ENCODE peak calls at places on chromosomes 4 and X, in eight cellular contexts. H is CD4-positive, alpha-beta memory T cell; R is sigmoid colon; K is T-helper 2 cell; W is HTR-8/SVneo; T is cardiac muscle cell; N is cardiac fibroblast; E is CD8-positive, alpha-beta T cell. I is an unnamed sample.

GRCh38 chrX:14352511-14352910 is 176.8 kb upstream of the GLRA2 start:
- DNase-seq in H (no peak), R (no peak), K (no peak), W (no peak), T (no peak), N (no peak), E (no peak), I (no peak)

GRCh38 chr4:122285285-122285684 is 93.5 kb upstream of the ADAD1 start:
- DNase-seq in H (no peak), R (no peak), K (no peak), W (no peak), T (no peak), N (no peak), E (no peak), I (peak)

GRCh38 chr4:77917075-77917474 is 54.4 kb downstream of the MRPL1 start:
- DNase-seq in H (no peak), R (no peak), K (no peak), W (no peak), T (no peak), N (no peak), E (no peak), I (no peak)

GRCh38 chrX:40996886-40997530 is 88.2 kb upstream of the USP9X start:
- DNase-seq in H (no peak), R (no peak), K (no peak), W (peak), T (peak), N (peak), E (no peak), I (no peak)

GRCh38 chrX:134025986-134026731 is 40.8 kb upstream of the GPC3 start:
- DNase-seq in H (no peak), R (no peak), K (no peak), W (no peak), T (no peak), N (no peak), E (no peak), I (no peak)

GRCh38 chr4:111959202-111959601 is 186.1 kb upstream of the FAM241A start:
- DNase-seq in H (no peak), R (no peak), K (no peak), W (peak), T (peak), N (peak), E (no peak), I (no peak)

GRCh38 chr4:185689407-185689806 is 122.6 kb downstream of the SORBS2 start:
- DNase-seq in H (no peak), R (no peak), K (no peak), W (no peak), T (no peak), N (no peak), E (no peak), I (no peak)

GRCh38 chrX:20218809-20219505 is 47.8 kb downstream of the RPS6KA3 start:
- DNase-seq in H (no peak), R (peak), K (no peak), W (no peak), T (peak), N (peak), E (no peak), I (no peak)

GRCh38 chrX:122272011-122272410 is 912.1 kb upstream of the GRIA3 start:
- DNase-seq in H (no peak), R (no peak), K (no peak), W (no peak), T (no peak), N (no peak), E (no peak), I (no peak)

GRCh38 chrX:103400931-103401330 is 24.6 kb downstream of the BEX3 start:
- DNase-seq in H (no peak), R (no peak), K (no peak), W (no peak), T (no peak), N (no peak), E (no peak), I (no peak)

GRCh38 chr4:138445098-138445497 is 202.9 kb upstream of the SLC7A11 start:
- DNase-seq in H (no peak), R (no peak), K (no peak), W (no peak), T (no peak), N (no peak), E (no peak), I (no peak)

GRCh38 chr4:127182687-127183086 is 450.1 kb upstream of the INTU start:
- DNase-seq in H (no peak), R (no peak), K (no peak), W (no peak), T (no peak), N (no peak), E (no peak), I (no peak)

GRCh38 chr4:82583897-82584604 is 22.3 kb upstream of the TMEM150C start:
- DNase-seq in H (no peak), R (no peak), K (no peak), W (no peak), T (no peak), N (no peak), E (no peak), I (no peak)

GRCh38 chr4:187827631-187828030 is 167.9 kb upstream of the ZFP42 start:
- DNase-seq in H (no peak), R (no peak), K (no peak), W (no peak), T (no peak), N (no peak), E (no peak), I (no peak)

GRCh38 chrX:3713225-3713936 is at the start of gene PRKX:
- DNase-seq in H (peak), R (peak), K (peak), W (peak), T (peak), N (peak), E (peak), I (peak)

GRCh38 chrX:79325263-79325958 is 41.7 kb downstream of the ITM2A start:
- DNase-seq in H (peak), R (no peak), K (peak), W (no peak), T (no peak), N (no peak), E (no peak), I (no peak)

GRCh38 chrX:82230013-82230412 is 1028.1 kb downstream of the SH3BGRL start:
- DNase-seq in H (no peak), R (no peak), K (no peak), W (no peak), T (no peak), N (no peak), E (no peak), I (no peak)

GRCh38 chrX:132924426-132924825 is 34.0 kb downstream of the HS6ST2 start:
- DNase-seq in H (no peak), R (no peak), K (no peak), W (no peak), T (no peak), N (no peak), E (no peak), I (no peak)

GRCh38 chr4:104971458-104971857 is 175.2 kb upstream of the TET2 start:
- DNase-seq in H (no peak), R (no peak), K (no peak), W (no peak), T (no peak), N (no peak), E (no peak), I (no peak)

GRCh38 chrX:118252967-118253366 is 92.9 kb upstream of the WDR44 start:
- DNase-seq in H (no peak), R (no peak), K (no peak), W (no peak), T (no peak), N (no peak), E (no peak), I (no peak)

GRCh38 chr4:166594326-166594946 is 639.9 kb downstream of the SPOCK3 start:
- DNase-seq in H (no peak), R (no peak), K (no peak), W (peak), T (peak), N (peak), E (no peak), I (peak)